ENCODE peak calls at places on chromosomes 11 and 22, in four cellular contexts. M is K562, N is GM12878, A is H1. O is an unnamed sample.

GRCh38 chr11:12791245-12791644 is 117.0 kb downstream of the TEAD1 start:
- DNase-seq in N (no peak), A (no peak), M (no peak), O (no peak)

GRCh38 chr22:44365196-44365802 is 52.5 kb upstream of the SHISAL1 start:
- DNase-seq in N (no peak), M (no peak), A (no peak), O (no peak)

GRCh38 chr11:57775474-57775873 is 13.9 kb downstream of the CTNND1 start:
- DNase-seq in N (no peak), M (no peak), A (no peak), O (no peak)

GRCh38 chr11:70637949-70638598 is 239.7 kb downstream of the CTTN start:
- DNase-seq in A (no peak), N (no peak), M (no peak), O (peak; percentile 71)

GRCh38 chr22:42959472-42960145 is 55.3 kb downstream of the PACSIN2 start:
- DNase-seq in M (peak; percentile 84), N (no peak), A (no peak), O (peak; percentile 92)

GRCh38 chr11:64028398-64029115 is 7.2 kb upstream of the FLRT1 start:
- DNase-seq in M (peak; percentile 46), A (peak; percentile 87), N (no peak), O (no peak)

GRCh38 chr11:62922189-62922589 is 1.0 kb upstream of the CHRM1 start:
- DNase-seq in M (no peak), N (no peak), A (no peak), O (no peak)

GRCh38 chr22:45328822-45329535 is 19.2 kb downstream of the FAM118A start:
- DNase-seq in M (no peak), A (no peak), N (no peak), O (no peak)

GRCh38 chr11:126991596-126991995 is 9.0 kb downstream of the KIRREL3 start:
- DNase-seq in N (no peak), A (no peak), M (no peak), O (no peak)

GRCh38 chr22:37185646-37186227 is 2.3 kb downstream of the C1QTNF6 start:
- DNase-seq in M (no peak), A (no peak), N (no peak), O (no peak)

GRCh38 chr11:12330491-12331231 is 46.7 kb upstream of the PARVA start:
- DNase-seq in N (no peak), A (no peak), M (no peak), O (no peak)

GRCh38 chr11:92477686-92478085 is 253.1 kb downstream of the FAT3 start:
- DNase-seq in M (no peak), N (no peak), A (no peak), O (no peak)

GRCh38 chr22:44091021-44091721 is 67.1 kb downstream of the PARVB start:
- DNase-seq in N (no peak), M (no peak), A (no peak), O (peak; percentile 10)

GRCh38 chr11:45089845-45090499 is 56.5 kb upstream of the PRDM11 start:
- DNase-seq in N (no peak), A (no peak), M (no peak), O (no peak)

GRCh38 chr22:46432164-46433068 is 96.9 kb downstream of the TRMU start:
- DNase-seq in A (peak; percentile 43), M (no peak), N (no peak), O (no peak)

GRCh38 chr11:107819361-107820014 is 39.1 kb downstream of the SLC35F2 start:
- DNase-seq in M (no peak), A (no peak), N (no peak), O (no peak)

GRCh38 chr11:11735586-11735985 is 106.2 kb upstream of the USP47 start:
- DNase-seq in M (no peak), A (no peak), N (no peak), O (no peak)

GRCh38 chr22:39960791-39961746 is 872 bp downstream of the TMA7B start:
- DNase-seq in N (peak; percentile 96), M (peak; percentile 89), A (no peak), O (no peak)

GRCh38 chr22:32864596-32864995 is 63.1 kb downstream of the TIMP3 start:
- DNase-seq in N (no peak), A (no peak), M (no peak), O (no peak)

GRCh38 chr22:45239378-45240136 is 1.1 kb downstream of the KIAA0930 start:
- DNase-seq in M (no peak), N (no peak), A (no peak), O (no peak)

GRCh38 chr22:24390576-24390975 is 36.8 kb upstream of the ADORA2A start:
- DNase-seq in M (no peak), A (no peak), N (no peak), O (no peak)

DNA sequence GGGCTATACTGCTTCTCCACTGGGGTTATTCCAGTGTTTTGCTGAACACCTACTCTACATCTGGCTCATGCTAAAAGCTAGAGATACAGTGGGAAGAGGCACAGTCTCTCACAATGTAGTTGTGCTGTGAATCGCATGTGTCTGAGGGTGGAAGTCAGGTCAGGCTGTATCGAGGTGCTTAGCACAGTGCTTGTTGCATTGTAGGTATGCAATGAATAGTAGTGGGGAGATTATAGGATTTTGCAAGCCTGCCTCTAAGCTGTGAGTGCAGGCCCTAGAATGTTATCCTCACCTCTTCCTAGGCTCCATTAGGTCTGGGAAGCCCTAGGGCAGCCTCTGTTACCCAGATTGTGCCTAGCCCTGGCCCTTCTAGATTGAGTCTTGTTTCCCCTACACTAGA is 37.4 kb downstream of the MYO18B start:
- DNase-seq in A (no peak), M (no peak), N (no peak), O (no peak)
- TF ChIP-seq CEBPB in A (no peak), M (no peak), N (no peak), O (no peak)

DNA sequence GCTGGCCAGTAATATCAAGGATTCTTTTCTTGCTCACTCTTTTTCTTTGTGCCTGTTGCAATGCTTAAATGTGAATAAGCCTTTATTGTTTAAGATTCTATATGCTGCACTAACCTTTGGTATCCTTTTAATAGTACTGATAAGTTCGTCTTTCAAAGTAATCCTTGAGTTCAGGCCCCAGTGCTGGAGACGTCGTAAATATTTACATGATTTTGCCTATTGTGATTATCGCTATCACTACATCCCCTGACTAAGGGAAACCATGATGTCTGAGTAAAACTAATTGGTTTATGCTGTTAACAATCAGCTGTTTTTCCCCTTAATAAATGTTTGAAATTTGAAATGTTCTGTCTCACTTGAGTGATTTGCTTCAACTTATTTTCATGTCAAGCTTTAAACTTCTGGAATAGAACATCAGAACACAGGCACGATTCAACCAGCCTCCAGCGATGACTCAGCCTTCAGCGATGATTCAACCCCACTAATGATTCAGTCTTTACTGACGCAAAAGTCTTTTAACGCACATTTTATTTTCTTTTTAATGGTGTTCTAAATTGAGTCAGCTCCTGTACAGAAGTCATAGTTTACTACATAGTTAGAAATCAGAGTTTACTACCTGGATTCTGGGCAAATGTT is 3.9 kb downstream of the HTATIP2 start:
- DNase-seq in M (peak; percentile 79), N (no peak), A (no peak), O (peak; percentile 24)
- TF ChIP-seq CBX5 in M (no peak), N (no peak), A (no peak), O (no peak)

DNA sequence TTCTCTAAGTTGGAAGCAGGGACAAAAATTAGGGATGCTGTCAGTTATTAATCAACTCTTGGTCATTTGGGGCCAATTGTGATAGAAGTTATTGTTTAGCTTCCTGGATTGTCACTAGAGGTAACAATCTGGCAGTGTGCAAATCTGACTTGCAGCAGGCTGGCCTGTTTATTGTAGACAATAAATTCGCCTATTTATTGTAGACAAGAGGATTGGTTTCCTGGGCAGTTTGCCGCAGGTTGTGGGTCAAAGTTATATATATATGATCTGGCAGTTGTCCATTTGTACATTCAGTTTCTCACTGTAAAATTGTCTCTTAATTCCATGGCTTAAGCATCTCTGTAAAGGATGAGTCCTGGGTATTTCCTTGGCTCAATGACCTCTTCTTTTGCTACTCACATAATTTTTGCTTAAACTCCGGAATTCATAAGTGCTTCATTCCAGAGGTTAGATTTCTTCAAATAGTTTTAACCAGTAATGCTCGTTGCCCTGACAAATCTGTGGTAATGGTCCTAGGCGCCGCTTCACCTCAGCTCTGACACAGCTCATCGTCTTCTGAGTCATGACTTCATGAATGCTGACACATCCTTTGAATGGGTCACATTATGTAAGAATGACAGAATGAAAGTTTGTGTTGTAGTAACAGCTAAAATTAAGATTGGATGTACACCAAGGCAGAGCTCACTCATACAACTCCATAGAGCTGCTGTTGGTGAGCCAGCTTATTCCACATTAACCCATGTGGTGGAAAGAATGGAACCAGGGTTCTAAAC is 7.8 kb upstream of the MMP3 start:
- DNase-seq in M (no peak), N (no peak), A (no peak), O (no peak)
- TF ChIP-seq CEBPB in M (no peak), N (no peak), A (no peak), O (no peak)

DNA sequence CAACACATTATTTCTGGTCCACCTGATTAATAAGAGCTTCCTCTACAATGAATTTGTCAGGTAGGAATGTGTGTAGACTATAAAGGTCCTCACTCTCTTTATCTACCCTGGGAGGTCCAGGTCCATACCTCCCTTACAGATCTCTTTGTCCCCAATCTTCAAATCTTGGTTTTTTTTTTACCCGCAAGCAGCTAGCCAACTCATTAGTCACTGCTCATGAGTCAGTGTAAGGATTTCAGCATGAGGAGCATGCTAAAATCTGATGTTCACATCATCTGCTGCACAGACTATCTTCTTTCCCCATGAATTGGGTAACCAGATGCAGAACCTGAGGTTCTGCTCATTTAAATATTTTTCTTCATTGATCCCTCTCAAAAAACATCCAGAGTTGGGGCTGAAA is 397.0 kb upstream of the ISX start:
- DNase-seq in N (no peak), A (no peak), M (no peak), O (no peak)
- TF ChIP-seq CBX5 in N (no peak), A (no peak), M (no peak), O (no peak)

O was measured in HepG2.